ENCODE peak calls at places on chromosomes 12 and 14, in four cellular contexts. C, Y, X and V are unnamed samples.

GRCh38 chr14:69038449-69039286 is 59.6 kb upstream of the ACTN1 start:
- DNase-seq in X (no peak), Y (no peak), C (no peak), V (no peak)

GRCh38 chr14:103021817-103022668 is 35.3 kb downstream of the CDC42BPB start:
- DNase-seq in X (no peak), Y (no peak), C (no peak), V (no peak)

GRCh38 chr14:73403181-73403752 is 55.1 kb downstream of the NUMB start:
- DNase-seq in Y (no peak), C (no peak), X (no peak), V (no peak)

GRCh38 chr12:25957898-25958253 is 606 bp upstream of the RASSF8 start:
- DNase-seq in C (no peak), Y (peak), X (no peak), V (peak)

GRCh38 chr12:121893901-121894540 is 5.4 kb downstream of the PSMD9 start:
- DNase-seq in C (no peak), X (no peak), Y (peak), V (peak)

GRCh38 chr12:123671876-123672275 is 963 bp downstream of the TCTN2 start:
- DNase-seq in Y (no peak), X (no peak), C (no peak), V (no peak)

GRCh38 chr12:131865196-131865875 is 29.1 kb upstream of the ULK1 start:
- DNase-seq in X (peak), Y (no peak), C (no peak), V (no peak)

GRCh38 chr12:57888407-57889157 is 42.1 kb upstream of the CTDSP2 start:
- DNase-seq in C (peak), X (no peak), Y (peak), V (no peak)

GRCh38 chr14:35404246-35404495 is 378 bp downstream of the NFKBIA start:
- DNase-seq in Y (no peak), X (no peak), C (no peak), V (no peak)

GRCh38 chr14:35347323-35348043 is 55.3 kb downstream of the PSMA6 start:
- DNase-seq in X (no peak), Y (no peak), C (no peak), V (no peak)

GRCh38 chr14:77024171-77024627 is 4.3 kb downstream of the IRF2BPL start:
- DNase-seq in C (no peak), X (no peak), Y (peak), V (no peak)

GRCh38 chr12:91640021-91640420 is 457.4 kb upstream of the DCN start:
- DNase-seq in X (no peak), C (no peak), Y (no peak), V (no peak)

GRCh38 chr12:91637789-91638624 is 455.4 kb upstream of the DCN start:
- DNase-seq in X (no peak), C (no peak), Y (no peak), V (no peak)

GRCh38 chr12:91633734-91634357 is 451.2 kb upstream of the DCN start:
- DNase-seq in C (no peak), Y (no peak), X (no peak), V (no peak)

GRCh38 chr12:91633206-91633605 is 450.6 kb upstream of the DCN start:
- DNase-seq in X (no peak), C (no peak), Y (no peak), V (no peak)

DNA sequence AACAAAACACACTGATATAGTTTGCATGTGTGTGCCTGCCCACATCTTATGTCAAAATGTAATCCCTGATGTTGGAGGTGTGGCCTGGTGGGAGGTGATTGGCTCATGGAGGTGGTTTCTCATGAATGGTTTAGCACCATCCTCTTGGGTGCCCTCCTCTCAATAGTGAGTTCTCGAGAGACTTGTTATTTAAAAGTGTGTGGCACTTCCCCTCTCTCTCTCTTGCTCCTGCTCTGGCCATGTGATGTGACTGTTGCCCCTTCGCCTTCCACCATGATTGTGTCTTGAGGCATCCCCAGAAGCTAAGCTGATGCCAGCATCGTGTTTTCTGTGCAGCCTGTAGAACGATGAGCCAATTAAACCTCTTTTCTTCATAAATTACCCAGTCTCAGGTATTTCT is 454.1 kb upstream of the DCN start:
- DNase-seq in Y (no peak), C (no peak), X (no peak), V (no peak)
- H2AFZ ChIP-seq in Y (no peak), C (no peak), X (no peak), V (no peak)

GRCh38 chr12:50926415-50926814 is 25.9 kb upstream of the HIGD1C start:
- DNase-seq in Y (no peak), C (no peak), X (no peak), V (peak)

GRCh38 chr12:50925920-50926319 is 26.4 kb upstream of the HIGD1C start:
- DNase-seq in Y (no peak), X (no peak), C (no peak), V (no peak)

GRCh38 chr12:50924439-50925341 is 27.7 kb upstream of the HIGD1C start:
- DNase-seq in C (no peak), X (peak), Y (peak), V (peak)

GRCh38 chr12:50924131-50924438 is 28.3 kb upstream of the HIGD1C start:
- DNase-seq in C (no peak), Y (no peak), X (no peak), V (no peak)

DNA sequence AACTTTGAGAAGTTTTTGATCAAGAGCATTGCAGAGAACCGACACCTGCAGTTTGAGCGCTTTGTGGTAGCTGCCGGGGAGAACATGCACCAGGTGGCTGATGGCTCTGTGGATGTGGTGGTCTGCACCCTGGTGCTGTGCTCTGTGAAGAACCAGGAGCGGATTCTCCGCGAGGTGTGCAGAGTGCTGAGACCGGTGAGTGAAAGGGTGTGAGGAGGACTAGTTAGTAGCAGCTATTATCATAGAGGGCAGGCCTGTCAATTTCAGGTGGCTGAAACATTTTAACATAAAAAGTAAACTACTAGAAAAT is 27.0 kb upstream of the HIGD1C start:
- DNase-seq in Y (no peak), C (no peak), X (no peak), V (peak)
- H3K4me2 ChIP-seq in Y (peak), C (peak), X (no peak), V (peak)

GRCh38 chr12:14416658-14417057 is 51.2 kb downstream of the ATF7IP start:
- DNase-seq in Y (peak), C (no peak), X (no peak), V (peak)

GRCh38 chr12:14422516-14423230 is 57.2 kb downstream of the ATF7IP start:
- DNase-seq in Y (no peak), C (no peak), X (no peak), V (no peak)

GRCh38 chr12:14417717-14418116 is 52.2 kb downstream of the ATF7IP start:
- DNase-seq in Y (peak), C (peak), X (no peak), V (peak)

GRCh38 chr12:14418526-14418925 is 53.0 kb downstream of the ATF7IP start:
- DNase-seq in Y (no peak), X (no peak), C (no peak), V (peak)
- H2AFZ ChIP-seq in Y (no peak), X (no peak), C (peak), V (no peak)

DNA sequence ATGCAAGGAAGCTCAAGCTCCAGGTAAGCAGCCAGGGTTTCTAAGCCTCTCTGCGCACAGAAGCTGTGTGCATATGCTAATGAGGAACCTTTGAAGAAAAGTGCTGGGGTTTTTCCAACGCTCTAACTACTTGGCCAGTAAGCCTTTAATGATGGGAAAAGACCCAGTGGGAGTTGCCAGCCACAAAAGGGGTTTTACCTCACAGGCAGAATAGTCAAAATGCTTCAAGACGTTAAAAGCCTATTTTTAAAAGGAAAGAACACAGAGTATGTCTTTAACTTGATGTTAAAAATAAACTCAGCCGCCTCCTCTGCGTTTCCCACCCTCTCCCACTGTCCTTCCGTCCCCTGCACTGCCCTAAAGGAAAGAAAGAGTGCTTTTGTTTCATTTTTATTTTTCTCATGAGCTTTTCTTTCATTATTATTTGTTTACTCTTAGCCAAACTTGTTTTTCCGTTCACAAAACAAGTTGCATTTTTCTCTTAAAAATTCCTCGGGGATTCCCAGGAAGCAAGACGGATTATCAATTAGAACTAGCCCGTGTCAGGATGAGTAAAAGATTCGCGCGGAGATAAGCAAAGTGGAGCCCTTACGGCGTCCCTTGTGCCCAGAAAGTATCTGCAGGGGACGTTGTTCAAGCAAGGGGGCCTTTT is 209.8 kb upstream of the NUDT4 start:
- DNase-seq in Y (peak), X (no peak), C (no peak), V (no peak)
- H3K4me2 ChIP-seq in Y (peak), X (no peak), C (peak), V (peak)

DNA sequence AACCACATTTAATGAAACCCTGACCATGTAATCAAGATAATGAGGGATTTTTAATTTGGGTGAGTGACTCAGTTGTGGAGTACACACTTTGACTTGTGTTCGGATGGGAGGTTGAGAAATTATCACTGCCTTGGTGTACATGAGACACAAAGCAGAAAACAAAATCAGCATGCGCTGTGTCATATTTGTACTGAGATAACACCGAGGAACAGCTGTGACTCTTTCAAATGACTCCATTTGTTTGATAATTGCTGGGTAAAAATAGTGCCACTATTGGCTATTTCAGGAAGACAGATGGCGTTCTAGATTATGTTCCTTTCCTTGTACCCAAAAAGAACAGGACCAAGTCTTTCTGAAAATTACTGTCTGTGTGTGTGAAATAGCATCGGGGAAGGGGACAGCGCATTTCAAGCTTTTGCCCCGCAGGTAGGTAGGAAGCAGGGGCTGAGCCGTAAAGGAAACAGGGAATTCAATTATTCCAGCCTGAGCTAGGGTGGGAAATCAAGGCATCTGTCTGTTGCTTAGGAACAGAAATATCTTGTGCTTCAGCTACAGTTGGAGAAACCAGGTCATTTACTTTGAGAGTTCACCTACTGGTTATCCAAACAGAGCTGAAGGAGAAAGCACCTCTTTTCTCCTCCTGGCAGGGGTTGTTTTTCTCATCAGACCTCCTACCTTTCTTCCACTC is 114.3 kb downstream of the SNAPC1 start:
- DNase-seq in X (no peak), Y (no peak), C (no peak), V (no peak)
- H2AFZ ChIP-seq in X (no peak), Y (no peak), C (no peak), V (peak)

GRCh38 chr12:12035229-12035628 is 35.5 kb upstream of the BCL2L14 start:
- DNase-seq in X (no peak), C (no peak), Y (no peak), V (no peak)

GRCh38 chr12:12034344-12034743 is 36.4 kb upstream of the BCL2L14 start:
- DNase-seq in C (no peak), X (no peak), Y (no peak), V (no peak)

GRCh38 chr12:12032260-12032761 is 38.4 kb upstream of the BCL2L14 start:
- DNase-seq in Y (no peak), C (no peak), X (no peak), V (no peak)

GRCh38 chr12:12033589-12034223 is 37.0 kb upstream of the BCL2L14 start:
- DNase-seq in Y (no peak), C (no peak), X (no peak), V (no peak)

DNA sequence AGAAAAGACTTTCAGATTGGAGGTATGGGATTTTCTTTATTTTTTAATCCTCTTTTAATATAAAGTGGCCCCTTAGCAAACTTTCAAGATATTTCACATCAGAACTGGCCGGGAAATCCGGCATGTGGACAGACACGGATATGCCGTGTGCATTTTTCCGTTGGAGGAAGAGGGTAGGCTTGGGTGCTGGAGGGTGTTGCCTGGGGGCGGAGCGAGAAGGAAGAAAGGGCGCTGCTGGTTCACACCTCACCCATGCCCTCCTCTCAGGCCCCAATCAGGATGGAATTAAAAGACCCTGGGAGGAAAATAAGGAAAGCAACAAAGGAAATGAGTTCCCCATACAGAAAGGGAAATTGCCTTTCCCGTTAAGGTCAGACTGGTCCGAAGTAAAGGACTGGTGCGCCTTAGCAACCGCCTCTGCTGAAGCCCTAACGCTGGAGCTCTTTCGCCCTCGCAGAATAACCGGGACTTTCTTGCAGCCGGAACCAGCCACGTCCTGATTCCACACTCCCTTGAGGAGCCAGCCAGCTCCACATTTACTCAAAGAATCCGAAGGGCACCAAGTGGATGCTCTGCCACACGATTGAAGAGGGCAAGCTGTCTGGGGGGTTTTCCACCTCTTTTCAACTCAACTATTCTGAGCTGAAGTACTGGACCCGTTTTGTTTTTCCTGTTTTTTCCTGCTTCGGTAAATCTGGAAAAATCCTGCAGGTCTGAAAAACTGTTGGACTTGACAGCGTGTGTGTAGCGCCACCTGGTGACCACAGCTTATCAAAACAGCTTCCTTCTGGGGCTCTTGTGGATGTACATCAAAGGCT is 37.8 kb upstream of the BCL2L14 start:
- DNase-seq in C (peak), X (peak), Y (peak), V (peak)
- H3K4me2 ChIP-seq in C (peak), X (peak), Y (peak), V (peak)

DNA sequence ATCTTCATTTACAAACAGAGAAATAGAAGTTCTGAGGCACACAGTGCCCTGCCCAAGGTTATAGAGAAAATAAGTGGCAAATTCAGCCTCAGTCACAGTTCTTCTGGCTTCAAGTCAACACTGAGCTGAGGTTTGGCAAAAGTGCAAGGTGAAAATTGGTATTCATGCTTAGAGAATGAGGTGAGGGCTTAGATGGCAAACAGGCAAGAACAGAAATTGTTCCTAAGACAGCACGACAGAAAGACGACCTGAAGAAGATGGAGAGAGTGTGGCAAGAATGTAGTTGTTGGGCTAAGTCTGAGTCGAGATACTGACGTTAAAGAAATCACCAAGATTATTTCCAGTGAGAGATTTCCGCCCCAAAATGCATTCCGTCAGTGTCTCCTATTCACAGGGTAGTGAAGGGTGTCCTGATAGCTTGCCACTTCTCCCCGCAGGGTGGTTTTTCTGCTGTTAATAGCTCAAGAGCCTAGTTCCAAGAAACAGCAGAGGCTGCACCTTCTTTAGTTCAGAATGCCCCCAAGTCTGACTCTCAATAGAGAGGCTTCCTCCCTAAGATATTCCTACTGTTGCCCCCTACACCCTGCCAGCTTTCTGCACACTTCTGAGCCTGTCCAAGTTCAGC is 260.7 kb upstream of the AMIGO2 start:
- DNase-seq in X (no peak), Y (no peak), C (no peak), V (no peak)
- H2AFZ ChIP-seq in X (no peak), Y (no peak), C (no peak), V (no peak)

DNA sequence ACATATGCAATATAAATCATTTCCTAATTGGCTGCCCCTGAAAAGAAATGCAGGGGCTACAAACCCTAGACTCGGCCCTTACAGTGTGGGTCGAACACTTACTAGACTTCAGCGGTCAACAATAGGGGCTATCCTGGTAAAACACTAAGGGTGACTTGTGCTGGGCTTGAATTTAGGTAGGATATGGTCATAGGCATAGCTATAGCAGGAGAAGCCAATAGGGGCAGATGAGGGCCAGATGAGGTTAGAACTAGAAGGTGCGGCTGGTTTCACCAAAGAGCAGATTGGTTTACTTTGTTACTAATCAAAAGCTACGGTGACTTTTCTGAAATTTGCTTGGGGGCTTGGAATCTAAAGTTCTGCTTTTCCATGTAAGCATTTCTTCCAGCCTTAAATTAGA is 282.3 kb upstream of the DIO2 start:
- DNase-seq in C (no peak), Y (no peak), X (no peak), V (no peak)
- H3K4me2 ChIP-seq in C (no peak), Y (no peak), X (no peak), V (no peak)

DNA sequence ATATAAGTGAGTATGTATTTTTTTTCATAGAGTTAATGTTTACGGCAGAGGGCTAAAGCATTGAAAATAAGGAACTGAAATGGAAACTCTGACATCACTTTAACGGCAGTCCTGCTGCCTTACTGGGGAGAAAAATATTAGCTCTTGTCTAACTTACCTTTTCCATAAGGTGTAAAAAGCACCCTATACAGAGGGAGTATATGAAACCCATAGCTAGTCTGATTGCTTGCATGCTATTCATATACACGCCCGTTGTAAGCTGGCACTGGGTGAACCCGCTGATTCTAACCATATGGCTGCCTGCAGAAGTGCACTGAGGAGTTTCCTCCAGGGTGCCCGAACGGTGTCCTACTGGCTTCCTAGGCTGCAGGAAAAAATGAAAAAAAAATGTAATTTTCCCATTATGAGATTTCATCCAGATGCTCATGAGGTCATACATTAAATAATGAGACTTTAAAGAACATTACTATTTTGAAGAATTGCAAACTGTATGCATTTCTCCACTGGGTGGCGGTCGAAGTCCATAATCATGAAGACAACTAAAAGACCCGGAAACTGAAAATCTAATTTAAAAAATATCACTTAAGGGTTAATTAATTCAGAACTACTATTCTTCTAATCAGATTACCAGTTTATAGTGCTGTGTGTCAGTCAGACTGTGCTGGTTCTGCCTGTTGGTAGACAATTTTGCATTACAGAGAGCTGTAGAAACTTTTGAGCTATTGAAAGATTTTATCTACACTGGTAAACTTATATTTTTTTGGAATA is 144.7 kb downstream of the ALX1 start:
- DNase-seq in Y (peak), C (no peak), X (peak), V (peak)
- H2AFZ ChIP-seq in Y (peak), C (no peak), X (peak), V (no peak)

GRCh38 chr14:86739761-86740160 is 1209.8 kb downstream of the FLRT2 start:
- DNase-seq in X (no peak), Y (no peak), C (peak), V (no peak)
- H3K4me2 ChIP-seq in X (no peak), Y (no peak), C (peak), V (peak)